ENCODE peak calls at places on chromosomes 12 and 14, in four cellular contexts. P, K, F and A are unnamed samples.

GRCh38 chr12:69570000-69570516 is 15.2 kb upstream of the CCT2 start:
- DNase-seq in P (no peak), K (peak; percentile 73), F (no peak), A (no peak)

GRCh38 chr12:1842183-1842904 is 22.0 kb downstream of the LRTM2 start:
- DNase-seq in P (no peak), K (no peak), F (no peak), A (no peak)

GRCh38 chr12:120252071-120252906 is 13.2 kb downstream of the PXN start:
- DNase-seq in P (no peak), K (no peak), F (no peak), A (no peak)

GRCh38 chr12:109775172-109775881 is 57.9 kb downstream of the TRPV4 start:
- DNase-seq in P (peak; percentile 32), K (peak; percentile 77), F (peak; percentile 73), A (peak; percentile 74)

GRCh38 chr14:87992349-87992719 is 648 bp downstream of the GALC start:
- DNase-seq in P (no peak), K (no peak), F (no peak), A (no peak)

GRCh38 chr14:20415723-20416622 is 2.7 kb upstream of the TEP1 start:
- DNase-seq in P (peak; percentile 70), K (peak; percentile 68), F (peak; percentile 89), A (peak; percentile 82)

GRCh38 chr12:43917896-43918295 is 82.0 kb downstream of the TMEM117 start:
- DNase-seq in P (no peak), K (no peak), F (no peak), A (no peak)

GRCh38 chr14:106879241-106879640 is 1352.9 kb downstream of the TMEM121 start:
- DNase-seq in P (no peak), K (peak; percentile 68), F (peak; percentile 91), A (peak; percentile 37)

GRCh38 chr12:113693693-113694092 is 222.0 kb upstream of the LHX5 start:
- DNase-seq in P (no peak), K (no peak), F (no peak), A (no peak)

GRCh38 chr12:13986031-13986430 is 4.6 kb upstream of the GRIN2B start:
- DNase-seq in P (no peak), K (peak; percentile 5), F (no peak), A (no peak)

GRCh38 chr12:49874142-49874897 is 29.4 kb downstream of the FAIM2 start:
- DNase-seq in P (no peak), K (no peak), F (no peak), A (no peak)

GRCh38 chr14:103546651-103547454 is 15.6 kb downstream of the BAG5 start:
- DNase-seq in P (peak; percentile 17), K (peak; percentile 67), F (peak; percentile 71), A (peak; percentile 69)

GRCh38 chr14:100132903-100133510 is 26.4 kb downstream of the DEGS2 start:
- DNase-seq in P (no peak), K (no peak), F (no peak), A (no peak)

GRCh38 chr12:52257074-52257551 is 17.3 kb upstream of the KRT86 start:
- DNase-seq in P (no peak), K (peak; percentile 31), F (no peak), A (no peak)

GRCh38 chr14:37591311-37591940 is 3.6 kb downstream of the FOXA1 start:
- DNase-seq in P (no peak), K (no peak), F (no peak), A (no peak)

GRCh38 chr12:75820848-75821578 is 210.6 kb downstream of the PHLDA1 start:
- DNase-seq in P (no peak), K (peak; percentile 84), F (no peak), A (peak; percentile 27)

GRCh38 chr12:20588057-20588456 is 107.1 kb upstream of the SLCO1C1 start:
- DNase-seq in P (no peak), K (no peak), F (no peak), A (no peak)

GRCh38 chr12:96994900-96995299 is 87.8 kb downstream of the NEDD1 start:
- DNase-seq in P (no peak), K (no peak), F (no peak), A (no peak)

GRCh38 chr14:76208340-76208739 is 56.6 kb downstream of the GPATCH2L start:
- DNase-seq in P (no peak), K (peak; percentile 1), F (no peak), A (no peak)

GRCh38 chr12:5554711-5555110 is 122.8 kb downstream of the NTF3 start:
- DNase-seq in P (no peak), K (no peak), F (no peak), A (no peak)